ENCODE peak calls at places on chromosomes 12 and 14, in seven cellular contexts. K is uterus; M is body of pancreas; Q is CD4-positive, alpha-beta memory T cell; H is aorta; V is CD8-positive, alpha-beta T cell; J is NT2/D1. R is an unnamed sample. For H3K9me3, the result is how much of the 10 kb centered on the place peaks cover.

GRCh38 chr12:129337413-129337812 is 484.1 kb downstream of the GLT1D1 start:
- DNase-seq in K (no peak), M (no peak), Q (no peak), H (no peak), V (no peak), J (no peak), R (no peak)

GRCh38 chr14:78341827-78342389 is 171.7 kb downstream of the NRXN3 start:
- DNase-seq in K (no peak), M (no peak), Q (no peak), H (no peak), V (no peak), J (no peak), R (no peak)

GRCh38 chr14:81625343-81625742 is 91.7 kb upstream of the SEL1L start:
- DNase-seq in K (no peak), M (no peak), Q (peak), H (no peak), V (no peak), J (no peak), R (no peak)

GRCh38 chr12:24742378-24742777 is 206.5 kb downstream of the BCAT1 start:
- DNase-seq in K (no peak), M (peak), Q (no peak), H (no peak), V (no peak), J (no peak), R (no peak)

GRCh38 chr12:76519538-76519937 is 40.0 kb downstream of the OSBPL8 start:
- DNase-seq in K (no peak), M (no peak), Q (no peak), H (no peak), V (peak), J (no peak), R (no peak)

GRCh38 chr12:40011775-40012129 is 94.1 kb downstream of the SLC2A13 start:
- DNase-seq in K (no peak), M (no peak), Q (no peak), H (no peak), V (no peak), J (no peak), R (no peak)

GRCh38 chr12:94551810-94552209 is 92.1 kb upstream of the CEP83 start:
- DNase-seq in K (no peak), M (no peak), Q (no peak), H (no peak), V (no peak), J (no peak), R (no peak)

GRCh38 chr14:45810152-45810872 is 557.3 kb upstream of the MIS18BP1 start:
- DNase-seq in K (no peak), M (no peak), Q (no peak), H (no peak), V (no peak), J (no peak), R (no peak)

GRCh38 chr14:79584679-79585078 is 626.6 kb downstream of the DIO2 start:
- DNase-seq in K (no peak), M (peak), Q (no peak), H (no peak), V (no peak), J (no peak), R (no peak)

GRCh38 chr14:99983251-99984012 is 81.8 kb upstream of the EVL start:
- DNase-seq in K (no peak), M (no peak), Q (no peak), H (no peak), V (no peak), J (no peak), R (no peak)

GRCh38 chr14:70730393-70730792 is 78.9 kb downstream of the MAP3K9 start:
- DNase-seq in K (no peak), M (no peak), Q (no peak), H (no peak), V (no peak), J (no peak), R (no peak)

GRCh38 chr14:63547798-63548335 is 4.7 kb upstream of the PPP2R5E start:
- DNase-seq in K (no peak), M (no peak), Q (no peak), H (no peak), V (no peak), J (no peak), R (no peak)

GRCh38 chr14:79077096-79077495 is 906.9 kb downstream of the NRXN3 start:
- DNase-seq in K (no peak), M (peak), Q (no peak), H (no peak), V (no peak), J (no peak), R (no peak)

GRCh38 chr14:94646481-94646880 is 34.3 kb downstream of the SERPINA3 start:
- DNase-seq in K (no peak), M (no peak), Q (no peak), H (no peak), V (no peak), J (no peak), R (no peak)

GRCh38 chr14:77197988-77198387 is 16.4 kb downstream of the TMEM63C start:
- DNase-seq in K (no peak), M (no peak), Q (no peak), H (peak), V (no peak), J (no peak), R (no peak)

GRCh38 chr14:50678163-50678562 is 10.1 kb upstream of the SAV1 start:
- DNase-seq in K (no peak), M (no peak), Q (no peak), H (no peak), V (no peak), J (no peak), R (no peak)

GRCh38 chr12:32450768-32451167 is 51.4 kb downstream of the FGD4 start:
- DNase-seq in K (no peak), M (no peak), Q (no peak), H (no peak), V (no peak), J (no peak), R (no peak)

GRCh38 chr14:69615471-69616407 is 4.3 kb downstream of the SUSD6 start:
- DNase-seq in K (peak), M (peak), Q (peak), H (no peak), V (peak), J (no peak), R (no peak)

DNA sequence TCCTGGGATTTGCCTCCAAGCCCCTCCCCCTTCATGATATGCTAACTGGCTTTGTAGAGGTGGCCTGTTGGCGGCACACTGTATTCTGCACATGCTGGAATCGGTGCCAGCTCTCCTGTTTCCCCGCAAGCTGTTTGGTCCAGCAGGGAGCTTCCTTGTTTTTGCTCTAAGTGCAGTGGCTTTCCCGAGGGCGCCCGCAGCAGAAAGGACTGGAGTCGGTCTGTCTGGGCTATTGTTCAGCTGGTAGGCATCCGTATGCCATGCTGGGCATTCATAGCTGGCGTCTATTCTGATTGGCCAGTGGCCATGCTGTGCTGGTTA is 88.9 kb upstream of the MED13L start:
- DNase-seq in K (no peak), M (peak), Q (no peak), H (no peak), V (no peak), J (no peak), R (no peak)
- H3K9me3 ChIP-seq in K (under half), M (under half), Q (under half), H (under half), V (under half), J (under half), R (under half)

DNA sequence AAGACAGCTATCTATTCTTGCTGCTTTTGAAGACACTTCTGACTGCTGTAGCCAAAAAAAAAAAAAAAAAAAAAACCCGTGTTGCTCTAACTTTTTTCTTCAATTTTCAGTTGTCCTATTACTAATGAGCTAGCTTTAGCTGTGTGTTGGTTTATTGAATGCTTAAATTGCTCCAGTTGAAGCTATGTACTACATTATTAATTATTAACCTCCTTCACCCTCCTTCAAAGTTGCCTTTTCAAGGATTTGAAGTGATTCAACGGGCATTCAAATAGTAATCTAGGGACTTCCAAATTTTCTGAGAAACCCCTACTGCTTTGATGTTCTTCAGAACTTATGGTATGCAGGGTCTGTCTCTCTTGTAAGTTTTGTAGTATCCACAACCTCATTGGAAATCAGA is 554.4 kb upstream of the FLRT2 start:
- DNase-seq in K (no peak), M (no peak), Q (no peak), H (no peak), V (no peak), J (no peak), R (no peak)
- H3K9me3 ChIP-seq in K (under half), M (under half), Q (under half), H (under half), V (under half), J (under half), R (under half)

GRCh38 chr12:132953771-132954170 is 2.3 kb downstream of the ZNF605 start:
- DNase-seq in K (no peak), M (no peak), Q (no peak), H (no peak), V (no peak), J (no peak), R (no peak)
- H3K9me3 ChIP-seq in K (under half), M (under half), Q (under half), H (under half), V (under half), J (under half), R (under half)

DNA sequence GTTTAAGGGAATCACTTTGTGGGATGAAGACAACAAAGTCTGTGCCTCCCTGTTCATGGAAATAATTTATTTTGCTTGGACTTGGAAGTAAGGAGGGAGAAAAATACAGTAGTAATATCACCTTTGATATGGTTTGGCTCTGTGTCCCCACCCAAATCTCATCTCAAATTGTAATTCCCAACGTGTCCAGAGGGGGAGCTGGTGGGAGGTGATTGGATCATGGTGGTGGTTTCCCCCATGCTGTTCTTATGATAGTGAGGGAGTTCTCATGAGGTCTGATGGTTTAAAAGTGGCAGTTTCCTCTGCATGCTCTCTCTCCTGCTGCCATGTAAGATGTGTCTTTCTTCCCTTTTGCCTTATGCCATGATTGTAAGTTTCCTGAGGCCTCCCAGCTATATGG is 460.7 kb downstream of the NOVA1 start:
- DNase-seq in K (no peak), M (no peak), Q (no peak), H (no peak), V (no peak), J (no peak), R (no peak)
- H3K9me3 ChIP-seq in K (under half), M (under half), Q (under half), H (under half), V (under half), J (under half), R (under half)

DNA sequence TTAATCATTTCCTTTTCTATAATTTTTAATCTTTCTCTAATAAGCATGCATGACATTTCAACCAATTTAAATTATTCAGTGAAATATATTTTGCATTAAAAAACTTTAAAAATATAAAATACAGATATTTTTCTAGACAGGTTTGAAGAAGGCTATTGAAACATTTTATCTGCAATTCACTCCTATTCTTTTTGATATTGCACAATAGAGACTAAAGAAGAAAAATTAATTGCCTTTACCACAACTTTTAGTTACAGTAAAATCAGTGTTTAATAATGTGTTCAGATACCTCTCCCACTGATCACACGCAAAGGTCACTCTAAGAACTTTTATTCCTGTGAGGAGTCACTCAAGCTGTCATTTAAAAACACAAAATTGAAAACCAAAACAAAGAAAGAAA is 1416.7 kb downstream of the FSCB start:
- DNase-seq in K (no peak), M (no peak), Q (no peak), H (no peak), V (no peak), J (no peak), R (no peak)
- H3K9me3 ChIP-seq in K (under half), M (under half), Q (under half), H (under half), V (under half), J (under half), R (under half)

DNA sequence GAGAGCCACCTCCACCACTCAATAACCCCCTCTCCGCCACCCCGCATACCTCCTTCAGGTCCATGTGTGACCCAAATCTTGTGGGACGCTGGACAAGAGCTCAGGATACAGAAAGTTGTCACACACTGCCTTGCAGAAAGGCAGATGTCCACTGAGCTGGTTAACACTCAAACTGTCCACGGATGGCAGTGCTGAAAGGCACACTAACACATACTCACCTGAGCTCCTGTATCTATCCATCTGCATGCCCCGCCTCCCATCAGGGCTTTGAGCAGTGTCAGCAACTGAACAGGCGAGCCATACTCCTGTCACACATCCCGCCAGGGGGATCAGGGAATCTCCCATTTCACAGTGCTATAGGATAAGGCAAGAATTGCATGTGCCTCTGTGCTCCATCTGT is 642.0 kb downstream of the GALC start:
- DNase-seq in K (no peak), M (no peak), Q (no peak), H (no peak), V (no peak), J (no peak), R (no peak)
- H3K9me3 ChIP-seq in K (under half), M (under half), Q (under half), H (under half), V (under half), J (under half), R (under half)

DNA sequence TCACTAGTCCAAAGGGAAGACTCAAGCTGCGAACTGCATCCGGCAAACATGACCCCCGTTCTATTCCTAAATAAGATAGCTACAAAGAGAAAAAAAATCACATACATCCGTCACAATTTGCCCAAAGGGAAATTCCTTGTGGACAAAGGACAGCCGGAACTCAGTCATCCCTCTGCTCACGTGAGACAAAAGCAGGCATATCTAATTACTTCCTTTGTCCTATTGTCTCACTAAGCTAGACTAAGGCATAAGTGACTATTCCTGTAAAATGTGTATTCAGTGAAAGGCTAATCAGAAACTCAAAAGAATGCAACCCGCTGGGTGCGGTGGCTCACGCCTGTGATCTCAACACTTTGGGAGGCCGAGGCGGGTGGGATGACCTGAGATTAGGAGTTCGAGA is 27.2 kb upstream of the NINJ2 start:
- DNase-seq in K (no peak), M (no peak), Q (no peak), H (no peak), V (no peak), J (no peak), R (no peak)
- H3K9me3 ChIP-seq in K (under half), M (under half), Q (under half), H (under half), V (under half), J (under half), R (under half)

R was measured in T-helper 17 cell.